ENCODE peak calls at places on chromosomes 12 and 14, in ten cellular contexts. U is IMR-90, Z is tibial artery, P is adrenal gland, R is neural progenitor cell, S is left lung, O is heart left ventricle, H is body of pancreas, K is PC-9, D is GM23338. I is an unnamed sample.

GRCh38 chr14:77026930-77027537 is 1.5 kb downstream of the IRF2BPL start:
- DNase-seq in K (peak; percentile 65), D (peak; percentile 55), Z (no peak), P (peak; percentile 65), S (no peak), U (peak; percentile 54), O (peak; percentile 73), H (peak; percentile 62), R (peak; percentile 88), I (peak; percentile 84)

GRCh38 chr12:103930787-103931536 is 752 bp downstream of the HSP90B1 start:
- DNase-seq in D (peak; percentile 37), R (peak; percentile 60), H (peak; percentile 59), U (peak; percentile 30), Z (peak; percentile 54), P (peak; percentile 88), O (peak; percentile 66), K (no peak), S (peak; percentile 38), I (peak; percentile 69)

GRCh38 chr14:46490150-46490769 is 161.3 kb downstream of the RPL10L start:
- DNase-seq in P (no peak), D (peak; percentile 80), U (no peak), O (no peak), Z (no peak), K (no peak), R (peak; percentile 57), H (no peak), S (no peak), I (no peak)

GRCh38 chr14:21748869-21749303 is 75.3 kb upstream of the OR4E1 start:
- DNase-seq in P (no peak), R (peak; percentile 78), H (peak; percentile 45), O (no peak), Z (no peak), K (peak; percentile 16), S (no peak), U (peak; percentile 31), D (peak; percentile 88), I (peak; percentile 48)

GRCh38 chr12:6201199-6201608 is 1.0 kb downstream of the CD9 start:
- DNase-seq in P (peak; percentile 71), S (no peak), D (peak; percentile 57), R (peak; percentile 35), K (peak; percentile 84), O (no peak), Z (no peak), U (no peak), H (peak; percentile 45), I (peak; percentile 77)

GRCh38 chr14:91108941-91109611 is 4.8 kb upstream of the DGLUCY start:
- DNase-seq in K (no peak), H (peak; percentile 59), O (no peak), P (peak; percentile 78), R (no peak), S (no peak), U (no peak), Z (peak; percentile 52), D (no peak), I (peak; percentile 67)

GRCh38 chr12:25051583-25052190 is 102.8 kb upstream of the BCAT1 start:
- DNase-seq in O (no peak), U (no peak), K (no peak), P (no peak), D (no peak), S (no peak), R (no peak), H (no peak), Z (no peak), I (no peak)

GRCh38 chr12:58801986-58802385 is 118.3 kb downstream of the LRIG3 start:
- DNase-seq in P (no peak), R (peak; percentile 28), S (no peak), D (no peak), K (no peak), H (no peak), O (no peak), U (no peak), Z (no peak), I (no peak)

GRCh38 chr14:104294983-104295680 is 156.7 kb downstream of the KIF26A start:
- DNase-seq in S (peak; percentile 22), P (peak; percentile 82), R (no peak), U (no peak), K (no peak), Z (peak; percentile 5), D (no peak), O (peak; percentile 44), H (no peak), I (peak; percentile 51)

GRCh38 chr14:91395466-91395865 is 22.2 kb downstream of the CCDC88C start:
- DNase-seq in O (no peak), K (no peak), H (no peak), P (no peak), S (no peak), R (no peak), U (no peak), D (no peak), Z (no peak), I (no peak)

GRCh38 chr12:113823816-113824215 is 142.3 kb downstream of the RBM19 start:
- DNase-seq in Z (no peak), S (no peak), H (no peak), U (no peak), K (no peak), R (no peak), P (no peak), O (no peak), D (no peak), I (no peak)

GRCh38 chr12:2692156-2692555 is 102.6 kb upstream of the FKBP4 start:
- DNase-seq in R (no peak), O (no peak), P (no peak), K (no peak), H (no peak), D (no peak), Z (no peak), U (no peak), S (no peak), I (no peak)

GRCh38 chr12:532908-533565 is 73.3 kb downstream of the B4GALNT3 start:
- DNase-seq in Z (no peak), S (no peak), H (no peak), K (no peak), U (peak; percentile 64), O (no peak), P (no peak), R (no peak), D (no peak), I (no peak)

GRCh38 chr14:56549721-56550120 is 29.9 kb upstream of the TMEM260 start:
- DNase-seq in D (no peak), P (no peak), Z (no peak), S (no peak), U (no peak), R (no peak), O (no peak), K (no peak), H (no peak), I (no peak)

DNA sequence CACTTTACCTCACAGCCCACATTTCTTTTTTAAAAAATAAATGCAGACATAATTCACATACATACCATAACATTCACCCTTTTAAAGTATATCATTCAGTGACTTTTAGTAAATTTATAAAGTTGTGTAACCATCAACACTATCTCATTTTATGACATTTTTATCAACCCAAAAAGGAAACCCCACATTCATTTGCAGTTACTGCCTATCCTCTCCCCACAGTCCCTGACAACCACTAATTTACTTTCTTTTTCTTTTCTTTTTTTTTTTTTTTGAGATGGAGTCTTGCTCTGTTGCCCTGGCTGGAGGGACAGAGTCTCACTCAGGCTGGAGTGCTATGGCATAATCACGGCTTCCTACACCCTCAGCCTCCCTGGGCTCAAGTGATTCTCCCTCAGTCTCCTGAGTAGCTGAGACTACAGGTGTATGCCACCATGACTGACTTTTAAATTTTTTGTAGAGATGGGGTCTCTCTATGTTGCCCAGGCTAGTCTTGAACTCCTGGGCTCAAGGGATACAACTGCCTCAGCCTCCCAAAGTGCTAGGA is 1.5 kb upstream of the EP400 start:
- DNase-seq in O (no peak), P (no peak), S (no peak), K (no peak), R (no peak), H (no peak), U (no peak), D (no peak), Z (no peak), I (no peak)
- H3K4me3 ChIP-seq in O (no peak overlapping the region), P (no peak overlapping the region), S (no peak overlapping the region), K (no peak overlapping the region), R (no peak overlapping the region), H (no peak overlapping the region), U (no peak overlapping the region), D (no peak overlapping the region), Z (no peak overlapping the region), I (no peak overlapping the region)

DNA sequence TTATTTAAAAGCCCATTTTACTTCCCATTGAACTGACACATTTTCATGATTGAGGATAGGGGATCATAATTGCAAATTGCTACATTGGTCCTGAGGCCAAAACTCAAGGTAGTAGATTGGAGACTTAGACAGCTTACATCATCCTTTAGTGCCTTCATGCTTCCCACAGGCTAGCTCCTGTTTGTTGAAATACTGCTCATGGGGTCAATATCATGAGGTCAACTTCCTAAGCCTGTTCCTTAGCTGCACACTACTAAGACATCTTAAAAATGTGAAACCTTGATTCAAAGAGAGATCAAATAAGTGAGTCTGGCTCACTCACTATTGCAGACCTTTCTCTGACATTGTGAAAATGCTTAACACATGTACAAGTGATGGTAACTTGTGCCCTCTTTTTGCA is 113.0 kb downstream of the TBC1D30 start:
- DNase-seq in S (no peak), R (no peak), O (no peak), K (no peak), H (no peak), U (no peak), D (no peak), Z (no peak), P (no peak), I (no peak)
- TF ChIP-seq CTCF in S (no peak), R (no peak), O (no peak), K (no peak), H (no peak), U (no peak), D (no peak), Z (no peak), P (no peak), I (no peak)

GRCh38 chr14:68247867-68248266 is 428.3 kb downstream of the RAD51B start:
- DNase-seq in O (no peak), R (no peak), H (peak; percentile 68), D (no peak), P (peak; percentile 64), Z (peak; percentile 63), K (no peak), U (peak; percentile 27), S (no peak), I (no peak)
- H3K4me1 ChIP-seq in O (peaks cover 64% of the 10 kb centered on the region), R (peaks cover 74% of the 10 kb centered on the region), H (peaks cover 69% of the 10 kb centered on the region), D (peaks cover 57% of the 10 kb centered on the region), P (peaks cover 77% of the 10 kb centered on the region), Z (no peaks in the 10 kb centered on the region), K (peaks cover 62% of the 10 kb centered on the region), U (peaks cover 25% of the 10 kb centered on the region), S (peaks cover 44% of the 10 kb centered on the region), I (peaks cover 77% of the 10 kb centered on the region)

GRCh38 chr12:121889267-121889624 is 656 bp downstream of the PSMD9 start:
- DNase-seq in H (no peak), O (no peak), R (no peak), U (no peak), D (no peak), K (no peak), Z (no peak), S (no peak), P (no peak), I (no peak)

GRCh38 chr12:121888083-121888477 is 510 bp upstream of the PSMD9 start:
- DNase-seq in K (no peak), P (no peak), O (no peak), U (no peak), D (no peak), R (no peak), S (no peak), H (no peak), Z (no peak), I (no peak)

GRCh38 chr12:121888478-121889266 is at the start of gene PSMD9:
- DNase-seq in H (peak; percentile 97), O (peak; percentile 99), Z (peak; percentile 96), U (peak; percentile 97), R (peak; percentile 98), K (peak; percentile 98), P (peak; percentile 98), D (peak; percentile 98), S (peak; percentile 98), I (peak; percentile 99)

GRCh38 chr12:121883315-121883660 is 5.3 kb upstream of the PSMD9 start:
- DNase-seq in D (peak; percentile 52), S (no peak), R (peak; percentile 56), H (no peak), K (peak; percentile 33), P (no peak), Z (no peak), U (no peak), O (no peak), I (no peak)
- H3K4me3 ChIP-seq in D (no peak overlapping the region), S (no peak overlapping the region), R (peak overlapping the region; percentile 13), H (no peak overlapping the region), K (no peak overlapping the region), P (no peak overlapping the region), Z (no peak overlapping the region), U (no peak overlapping the region), O (no peak overlapping the region), I (no peak overlapping the region)